ENCODE peak calls at places on chromosomes 13 and 19, in eight cellular contexts. One of them, this sample, is unnamed.

GRCh38 chr13:48873598-48873997 is 102.1 kb upstream of the FNDC3A start:
- ATAC-seq in activated T-cell treated with anti-CD3 and anti-CD28 coated beads, Interleukin-2, amount 50 U/mL, for 72 hours: no peak
- ATAC-seq in psoas muscle: no peak
- ATAC-seq in naive thymus-derived CD8-positive, alpha-beta T cell: no peak
- ATAC-seq in activated CD8-positive, alpha-beta memory T cell treated with anti-CD3 and anti-CD28 coated beads, Interleukin-2, amount 10 ng/mL, durations not matched to agents 7 days and 5 days: no peak
- ATAC-seq in PC-3: peak
- ATAC-seq in activated naive CD4-positive, alpha-beta T cell treated with anti-CD3 and anti-CD28 coated beads, Interleukin-2, amount 50 U/mL, for 72 hours: no peak
- ATAC-seq in stimulated activated naive CD8-positive, alpha-beta T cell treated with anti-CD3 and anti-CD28 coated beads, Interleukin-15, Interleukin-2, amounts not matched to agents 100 U/mL and 50 U/mL, for 24 hours: no peak
- ATAC-seq in this sample: peak

GRCh38 chr19:939922-940321 is 14.1 kb downstream of the ARID3A start:
- ATAC-seq in activated T-cell treated with anti-CD3 and anti-CD28 coated beads, Interleukin-2, amount 50 U/mL, for 72 hours: no peak
- ATAC-seq in psoas muscle: no peak
- ATAC-seq in naive thymus-derived CD8-positive, alpha-beta T cell: no peak
- ATAC-seq in activated CD8-positive, alpha-beta memory T cell treated with anti-CD3 and anti-CD28 coated beads, Interleukin-2, amount 10 ng/mL, durations not matched to agents 7 days and 5 days: no peak
- ATAC-seq in PC-3: no peak
- ATAC-seq in activated naive CD4-positive, alpha-beta T cell treated with anti-CD3 and anti-CD28 coated beads, Interleukin-2, amount 50 U/mL, for 72 hours: no peak
- ATAC-seq in stimulated activated naive CD8-positive, alpha-beta T cell treated with anti-CD3 and anti-CD28 coated beads, Interleukin-15, Interleukin-2, amounts not matched to agents 100 U/mL and 50 U/mL, for 24 hours: no peak
- ATAC-seq in this sample: no peak

GRCh38 chr19:35395762-35396199 is 24.9 kb downstream of the GPR42 start:
- ATAC-seq in activated T-cell treated with anti-CD3 and anti-CD28 coated beads, Interleukin-2, amount 50 U/mL, for 72 hours: no peak
- ATAC-seq in psoas muscle: no peak
- ATAC-seq in naive thymus-derived CD8-positive, alpha-beta T cell: no peak
- ATAC-seq in activated CD8-positive, alpha-beta memory T cell treated with anti-CD3 and anti-CD28 coated beads, Interleukin-2, amount 10 ng/mL, durations not matched to agents 7 days and 5 days: no peak
- ATAC-seq in PC-3: no peak
- ATAC-seq in activated naive CD4-positive, alpha-beta T cell treated with anti-CD3 and anti-CD28 coated beads, Interleukin-2, amount 50 U/mL, for 72 hours: no peak
- ATAC-seq in stimulated activated naive CD8-positive, alpha-beta T cell treated with anti-CD3 and anti-CD28 coated beads, Interleukin-15, Interleukin-2, amounts not matched to agents 100 U/mL and 50 U/mL, for 24 hours: no peak
- ATAC-seq in this sample: no peak

GRCh38 chr19:40144151-40144550 is 47.1 kb upstream of the MAP3K10 start:
- ATAC-seq in activated T-cell treated with anti-CD3 and anti-CD28 coated beads, Interleukin-2, amount 50 U/mL, for 72 hours: peak
- ATAC-seq in psoas muscle: no peak
- ATAC-seq in naive thymus-derived CD8-positive, alpha-beta T cell: peak
- ATAC-seq in activated CD8-positive, alpha-beta memory T cell treated with anti-CD3 and anti-CD28 coated beads, Interleukin-2, amount 10 ng/mL, durations not matched to agents 7 days and 5 days: peak
- ATAC-seq in PC-3: no peak
- ATAC-seq in activated naive CD4-positive, alpha-beta T cell treated with anti-CD3 and anti-CD28 coated beads, Interleukin-2, amount 50 U/mL, for 72 hours: peak
- ATAC-seq in stimulated activated naive CD8-positive, alpha-beta T cell treated with anti-CD3 and anti-CD28 coated beads, Interleukin-15, Interleukin-2, amounts not matched to agents 100 U/mL and 50 U/mL, for 24 hours: peak
- ATAC-seq in this sample: no peak

GRCh38 chr19:52343548-52343947 is 7.5 kb downstream of the ZNF610 start:
- ATAC-seq in activated T-cell treated with anti-CD3 and anti-CD28 coated beads, Interleukin-2, amount 50 U/mL, for 72 hours: peak
- ATAC-seq in psoas muscle: no peak
- ATAC-seq in naive thymus-derived CD8-positive, alpha-beta T cell: no peak
- ATAC-seq in activated CD8-positive, alpha-beta memory T cell treated with anti-CD3 and anti-CD28 coated beads, Interleukin-2, amount 10 ng/mL, durations not matched to agents 7 days and 5 days: peak
- ATAC-seq in PC-3: no peak
- ATAC-seq in activated naive CD4-positive, alpha-beta T cell treated with anti-CD3 and anti-CD28 coated beads, Interleukin-2, amount 50 U/mL, for 72 hours: peak
- ATAC-seq in stimulated activated naive CD8-positive, alpha-beta T cell treated with anti-CD3 and anti-CD28 coated beads, Interleukin-15, Interleukin-2, amounts not matched to agents 100 U/mL and 50 U/mL, for 24 hours: peak
- ATAC-seq in this sample: no peak

GRCh38 chr13:32737111-32737571 is 150.9 kb downstream of the PDS5B start:
- ATAC-seq in activated T-cell treated with anti-CD3 and anti-CD28 coated beads, Interleukin-2, amount 50 U/mL, for 72 hours: peak
- ATAC-seq in psoas muscle: peak
- ATAC-seq in naive thymus-derived CD8-positive, alpha-beta T cell: peak
- ATAC-seq in activated CD8-positive, alpha-beta memory T cell treated with anti-CD3 and anti-CD28 coated beads, Interleukin-2, amount 10 ng/mL, durations not matched to agents 7 days and 5 days: peak
- ATAC-seq in PC-3: no peak
- ATAC-seq in activated naive CD4-positive, alpha-beta T cell treated with anti-CD3 and anti-CD28 coated beads, Interleukin-2, amount 50 U/mL, for 72 hours: peak
- ATAC-seq in stimulated activated naive CD8-positive, alpha-beta T cell treated with anti-CD3 and anti-CD28 coated beads, Interleukin-15, Interleukin-2, amounts not matched to agents 100 U/mL and 50 U/mL, for 24 hours: peak
- ATAC-seq in this sample: peak

GRCh38 chr13:49679244-49679643 is 12.0 kb downstream of the EBPL start:
- ATAC-seq in activated T-cell treated with anti-CD3 and anti-CD28 coated beads, Interleukin-2, amount 50 U/mL, for 72 hours: no peak
- ATAC-seq in psoas muscle: peak
- ATAC-seq in naive thymus-derived CD8-positive, alpha-beta T cell: no peak
- ATAC-seq in activated CD8-positive, alpha-beta memory T cell treated with anti-CD3 and anti-CD28 coated beads, Interleukin-2, amount 10 ng/mL, durations not matched to agents 7 days and 5 days: no peak
- ATAC-seq in PC-3: peak
- ATAC-seq in activated naive CD4-positive, alpha-beta T cell treated with anti-CD3 and anti-CD28 coated beads, Interleukin-2, amount 50 U/mL, for 72 hours: no peak
- ATAC-seq in stimulated activated naive CD8-positive, alpha-beta T cell treated with anti-CD3 and anti-CD28 coated beads, Interleukin-15, Interleukin-2, amounts not matched to agents 100 U/mL and 50 U/mL, for 24 hours: no peak
- ATAC-seq in this sample: no peak

GRCh38 chr19:2275588-2276428 is 6.2 kb downstream of the PEAK3 start:
- ATAC-seq in activated T-cell treated with anti-CD3 and anti-CD28 coated beads, Interleukin-2, amount 50 U/mL, for 72 hours: no peak
- ATAC-seq in psoas muscle: peak
- ATAC-seq in naive thymus-derived CD8-positive, alpha-beta T cell: no peak
- ATAC-seq in activated CD8-positive, alpha-beta memory T cell treated with anti-CD3 and anti-CD28 coated beads, Interleukin-2, amount 10 ng/mL, durations not matched to agents 7 days and 5 days: no peak
- ATAC-seq in PC-3: no peak
- ATAC-seq in activated naive CD4-positive, alpha-beta T cell treated with anti-CD3 and anti-CD28 coated beads, Interleukin-2, amount 50 U/mL, for 72 hours: no peak
- ATAC-seq in stimulated activated naive CD8-positive, alpha-beta T cell treated with anti-CD3 and anti-CD28 coated beads, Interleukin-15, Interleukin-2, amounts not matched to agents 100 U/mL and 50 U/mL, for 24 hours: no peak
- ATAC-seq in this sample: peak

GRCh38 chr13:39225860-39226259 is 187.6 kb downstream of the NHLRC3 start:
- ATAC-seq in activated T-cell treated with anti-CD3 and anti-CD28 coated beads, Interleukin-2, amount 50 U/mL, for 72 hours: no peak
- ATAC-seq in psoas muscle: no peak
- ATAC-seq in naive thymus-derived CD8-positive, alpha-beta T cell: no peak
- ATAC-seq in activated CD8-positive, alpha-beta memory T cell treated with anti-CD3 and anti-CD28 coated beads, Interleukin-2, amount 10 ng/mL, durations not matched to agents 7 days and 5 days: no peak
- ATAC-seq in PC-3: no peak
- ATAC-seq in activated naive CD4-positive, alpha-beta T cell treated with anti-CD3 and anti-CD28 coated beads, Interleukin-2, amount 50 U/mL, for 72 hours: no peak
- ATAC-seq in stimulated activated naive CD8-positive, alpha-beta T cell treated with anti-CD3 and anti-CD28 coated beads, Interleukin-15, Interleukin-2, amounts not matched to agents 100 U/mL and 50 U/mL, for 24 hours: no peak
- ATAC-seq in this sample: no peak

GRCh38 chr19:51439021-51439465 is 19.2 kb downstream of the SIGLEC8 start:
- ATAC-seq in activated T-cell treated with anti-CD3 and anti-CD28 coated beads, Interleukin-2, amount 50 U/mL, for 72 hours: no peak
- ATAC-seq in psoas muscle: no peak
- ATAC-seq in naive thymus-derived CD8-positive, alpha-beta T cell: no peak
- ATAC-seq in activated CD8-positive, alpha-beta memory T cell treated with anti-CD3 and anti-CD28 coated beads, Interleukin-2, amount 10 ng/mL, durations not matched to agents 7 days and 5 days: no peak
- ATAC-seq in PC-3: peak
- ATAC-seq in activated naive CD4-positive, alpha-beta T cell treated with anti-CD3 and anti-CD28 coated beads, Interleukin-2, amount 50 U/mL, for 72 hours: no peak
- ATAC-seq in stimulated activated naive CD8-positive, alpha-beta T cell treated with anti-CD3 and anti-CD28 coated beads, Interleukin-15, Interleukin-2, amounts not matched to agents 100 U/mL and 50 U/mL, for 24 hours: no peak
- ATAC-seq in this sample: peak

GRCh38 chr13:94129490-94129894 is 350.0 kb downstream of the DCT start:
- ATAC-seq in activated T-cell treated with anti-CD3 and anti-CD28 coated beads, Interleukin-2, amount 50 U/mL, for 72 hours: peak
- ATAC-seq in psoas muscle: peak
- ATAC-seq in naive thymus-derived CD8-positive, alpha-beta T cell: no peak
- ATAC-seq in activated CD8-positive, alpha-beta memory T cell treated with anti-CD3 and anti-CD28 coated beads, Interleukin-2, amount 10 ng/mL, durations not matched to agents 7 days and 5 days: peak
- ATAC-seq in PC-3: no peak
- ATAC-seq in activated naive CD4-positive, alpha-beta T cell treated with anti-CD3 and anti-CD28 coated beads, Interleukin-2, amount 50 U/mL, for 72 hours: no peak
- ATAC-seq in stimulated activated naive CD8-positive, alpha-beta T cell treated with anti-CD3 and anti-CD28 coated beads, Interleukin-15, Interleukin-2, amounts not matched to agents 100 U/mL and 50 U/mL, for 24 hours: peak
- ATAC-seq in this sample: no peak

GRCh38 chr19:41588497-41589209 is 12.7 kb downstream of the CEACAM21 start:
- ATAC-seq in activated T-cell treated with anti-CD3 and anti-CD28 coated beads, Interleukin-2, amount 50 U/mL, for 72 hours: no peak
- ATAC-seq in psoas muscle: no peak
- ATAC-seq in naive thymus-derived CD8-positive, alpha-beta T cell: no peak
- ATAC-seq in activated CD8-positive, alpha-beta memory T cell treated with anti-CD3 and anti-CD28 coated beads, Interleukin-2, amount 10 ng/mL, durations not matched to agents 7 days and 5 days: no peak
- ATAC-seq in PC-3: no peak
- ATAC-seq in activated naive CD4-positive, alpha-beta T cell treated with anti-CD3 and anti-CD28 coated beads, Interleukin-2, amount 50 U/mL, for 72 hours: no peak
- ATAC-seq in stimulated activated naive CD8-positive, alpha-beta T cell treated with anti-CD3 and anti-CD28 coated beads, Interleukin-15, Interleukin-2, amounts not matched to agents 100 U/mL and 50 U/mL, for 24 hours: no peak
- ATAC-seq in this sample: peak

GRCh38 chr19:18433039-18433691 is 4.8 kb downstream of the ISYNA1 start:
- ATAC-seq in activated T-cell treated with anti-CD3 and anti-CD28 coated beads, Interleukin-2, amount 50 U/mL, for 72 hours: no peak
- ATAC-seq in psoas muscle: no peak
- ATAC-seq in naive thymus-derived CD8-positive, alpha-beta T cell: peak
- ATAC-seq in activated CD8-positive, alpha-beta memory T cell treated with anti-CD3 and anti-CD28 coated beads, Interleukin-2, amount 10 ng/mL, durations not matched to agents 7 days and 5 days: no peak
- ATAC-seq in PC-3: peak
- ATAC-seq in activated naive CD4-positive, alpha-beta T cell treated with anti-CD3 and anti-CD28 coated beads, Interleukin-2, amount 50 U/mL, for 72 hours: no peak
- ATAC-seq in stimulated activated naive CD8-positive, alpha-beta T cell treated with anti-CD3 and anti-CD28 coated beads, Interleukin-15, Interleukin-2, amounts not matched to agents 100 U/mL and 50 U/mL, for 24 hours: no peak
- ATAC-seq in this sample: no peak

GRCh38 chr19:54133957-54134590 is 3.5 kb upstream of the CNOT3 start:
- ATAC-seq in activated T-cell treated with anti-CD3 and anti-CD28 coated beads, Interleukin-2, amount 50 U/mL, for 72 hours: no peak
- ATAC-seq in psoas muscle: no peak
- ATAC-seq in naive thymus-derived CD8-positive, alpha-beta T cell: no peak
- ATAC-seq in activated CD8-positive, alpha-beta memory T cell treated with anti-CD3 and anti-CD28 coated beads, Interleukin-2, amount 10 ng/mL, durations not matched to agents 7 days and 5 days: no peak
- ATAC-seq in PC-3: no peak
- ATAC-seq in activated naive CD4-positive, alpha-beta T cell treated with anti-CD3 and anti-CD28 coated beads, Interleukin-2, amount 50 U/mL, for 72 hours: no peak
- ATAC-seq in stimulated activated naive CD8-positive, alpha-beta T cell treated with anti-CD3 and anti-CD28 coated beads, Interleukin-15, Interleukin-2, amounts not matched to agents 100 U/mL and 50 U/mL, for 24 hours: no peak
- ATAC-seq in this sample: no peak

GRCh38 chr13:39516140-39516539 is 86.9 kb downstream of the LHFPL6 start:
- ATAC-seq in activated T-cell treated with anti-CD3 and anti-CD28 coated beads, Interleukin-2, amount 50 U/mL, for 72 hours: no peak
- ATAC-seq in psoas muscle: peak
- ATAC-seq in naive thymus-derived CD8-positive, alpha-beta T cell: no peak
- ATAC-seq in activated CD8-positive, alpha-beta memory T cell treated with anti-CD3 and anti-CD28 coated beads, Interleukin-2, amount 10 ng/mL, durations not matched to agents 7 days and 5 days: no peak
- ATAC-seq in PC-3: no peak
- ATAC-seq in activated naive CD4-positive, alpha-beta T cell treated with anti-CD3 and anti-CD28 coated beads, Interleukin-2, amount 50 U/mL, for 72 hours: no peak
- ATAC-seq in stimulated activated naive CD8-positive, alpha-beta T cell treated with anti-CD3 and anti-CD28 coated beads, Interleukin-15, Interleukin-2, amounts not matched to agents 100 U/mL and 50 U/mL, for 24 hours: no peak
- ATAC-seq in this sample: no peak

GRCh38 chr19:40274585-40275544 is 10.3 kb downstream of the AKT2 start:
- ATAC-seq in activated T-cell treated with anti-CD3 and anti-CD28 coated beads, Interleukin-2, amount 50 U/mL, for 72 hours: peak
- ATAC-seq in psoas muscle: no peak
- ATAC-seq in naive thymus-derived CD8-positive, alpha-beta T cell: peak
- ATAC-seq in activated CD8-positive, alpha-beta memory T cell treated with anti-CD3 and anti-CD28 coated beads, Interleukin-2, amount 10 ng/mL, durations not matched to agents 7 days and 5 days: peak
- ATAC-seq in PC-3: no peak
- ATAC-seq in activated naive CD4-positive, alpha-beta T cell treated with anti-CD3 and anti-CD28 coated beads, Interleukin-2, amount 50 U/mL, for 72 hours: peak
- ATAC-seq in stimulated activated naive CD8-positive, alpha-beta T cell treated with anti-CD3 and anti-CD28 coated beads, Interleukin-15, Interleukin-2, amounts not matched to agents 100 U/mL and 50 U/mL, for 24 hours: peak
- ATAC-seq in this sample: no peak

GRCh38 chr13:76873454-76873853 is 12.8 kb downstream of the KCTD12 start:
- ATAC-seq in activated T-cell treated with anti-CD3 and anti-CD28 coated beads, Interleukin-2, amount 50 U/mL, for 72 hours: no peak
- ATAC-seq in psoas muscle: no peak
- ATAC-seq in naive thymus-derived CD8-positive, alpha-beta T cell: no peak
- ATAC-seq in activated CD8-positive, alpha-beta memory T cell treated with anti-CD3 and anti-CD28 coated beads, Interleukin-2, amount 10 ng/mL, durations not matched to agents 7 days and 5 days: no peak
- ATAC-seq in PC-3: no peak
- ATAC-seq in activated naive CD4-positive, alpha-beta T cell treated with anti-CD3 and anti-CD28 coated beads, Interleukin-2, amount 50 U/mL, for 72 hours: no peak
- ATAC-seq in stimulated activated naive CD8-positive, alpha-beta T cell treated with anti-CD3 and anti-CD28 coated beads, Interleukin-15, Interleukin-2, amounts not matched to agents 100 U/mL and 50 U/mL, for 24 hours: no peak
- ATAC-seq in this sample: no peak

GRCh38 chr19:7618771-7619510 is 10.4 kb downstream of the XAB2 start:
- ATAC-seq in activated T-cell treated with anti-CD3 and anti-CD28 coated beads, Interleukin-2, amount 50 U/mL, for 72 hours: no peak
- ATAC-seq in psoas muscle: peak
- ATAC-seq in naive thymus-derived CD8-positive, alpha-beta T cell: no peak
- ATAC-seq in activated CD8-positive, alpha-beta memory T cell treated with anti-CD3 and anti-CD28 coated beads, Interleukin-2, amount 10 ng/mL, durations not matched to agents 7 days and 5 days: no peak
- ATAC-seq in PC-3: peak
- ATAC-seq in activated naive CD4-positive, alpha-beta T cell treated with anti-CD3 and anti-CD28 coated beads, Interleukin-2, amount 50 U/mL, for 72 hours: no peak
- ATAC-seq in stimulated activated naive CD8-positive, alpha-beta T cell treated with anti-CD3 and anti-CD28 coated beads, Interleukin-15, Interleukin-2, amounts not matched to agents 100 U/mL and 50 U/mL, for 24 hours: no peak
- ATAC-seq in this sample: peak

GRCh38 chr13:111187879-111188643 is 73.0 kb downstream of the ARHGEF7 start:
- ATAC-seq in activated T-cell treated with anti-CD3 and anti-CD28 coated beads, Interleukin-2, amount 50 U/mL, for 72 hours: peak
- ATAC-seq in psoas muscle: peak
- ATAC-seq in naive thymus-derived CD8-positive, alpha-beta T cell: no peak
- ATAC-seq in activated CD8-positive, alpha-beta memory T cell treated with anti-CD3 and anti-CD28 coated beads, Interleukin-2, amount 10 ng/mL, durations not matched to agents 7 days and 5 days: peak
- ATAC-seq in PC-3: peak
- ATAC-seq in activated naive CD4-positive, alpha-beta T cell treated with anti-CD3 and anti-CD28 coated beads, Interleukin-2, amount 50 U/mL, for 72 hours: peak
- ATAC-seq in stimulated activated naive CD8-positive, alpha-beta T cell treated with anti-CD3 and anti-CD28 coated beads, Interleukin-15, Interleukin-2, amounts not matched to agents 100 U/mL and 50 U/mL, for 24 hours: no peak
- ATAC-seq in this sample: peak

GRCh38 chr13:30529085-30529815 is 63.5 kb upstream of the HMGB1 start:
- ATAC-seq in activated T-cell treated with anti-CD3 and anti-CD28 coated beads, Interleukin-2, amount 50 U/mL, for 72 hours: peak
- ATAC-seq in psoas muscle: no peak
- ATAC-seq in naive thymus-derived CD8-positive, alpha-beta T cell: no peak
- ATAC-seq in activated CD8-positive, alpha-beta memory T cell treated with anti-CD3 and anti-CD28 coated beads, Interleukin-2, amount 10 ng/mL, durations not matched to agents 7 days and 5 days: peak
- ATAC-seq in PC-3: no peak
- ATAC-seq in activated naive CD4-positive, alpha-beta T cell treated with anti-CD3 and anti-CD28 coated beads, Interleukin-2, amount 50 U/mL, for 72 hours: no peak
- ATAC-seq in stimulated activated naive CD8-positive, alpha-beta T cell treated with anti-CD3 and anti-CD28 coated beads, Interleukin-15, Interleukin-2, amounts not matched to agents 100 U/mL and 50 U/mL, for 24 hours: no peak
- ATAC-seq in this sample: no peak

GRCh38 chr13:99346328-99347070 is 39.3 kb upstream of the GPR183 start:
- ATAC-seq in activated T-cell treated with anti-CD3 and anti-CD28 coated beads, Interleukin-2, amount 50 U/mL, for 72 hours: no peak
- ATAC-seq in psoas muscle: no peak
- ATAC-seq in naive thymus-derived CD8-positive, alpha-beta T cell: no peak
- ATAC-seq in activated CD8-positive, alpha-beta memory T cell treated with anti-CD3 and anti-CD28 coated beads, Interleukin-2, amount 10 ng/mL, durations not matched to agents 7 days and 5 days: no peak
- ATAC-seq in PC-3: no peak
- ATAC-seq in activated naive CD4-positive, alpha-beta T cell treated with anti-CD3 and anti-CD28 coated beads, Interleukin-2, amount 50 U/mL, for 72 hours: no peak
- ATAC-seq in stimulated activated naive CD8-positive, alpha-beta T cell treated with anti-CD3 and anti-CD28 coated beads, Interleukin-15, Interleukin-2, amounts not matched to agents 100 U/mL and 50 U/mL, for 24 hours: no peak
- ATAC-seq in this sample: no peak

GRCh38 chr13:100423375-100423774 is 165.2 kb downstream of the GGACT start:
- ATAC-seq in activated T-cell treated with anti-CD3 and anti-CD28 coated beads, Interleukin-2, amount 50 U/mL, for 72 hours: peak
- ATAC-seq in psoas muscle: no peak
- ATAC-seq in naive thymus-derived CD8-positive, alpha-beta T cell: no peak
- ATAC-seq in activated CD8-positive, alpha-beta memory T cell treated with anti-CD3 and anti-CD28 coated beads, Interleukin-2, amount 10 ng/mL, durations not matched to agents 7 days and 5 days: no peak
- ATAC-seq in PC-3: no peak
- ATAC-seq in activated naive CD4-positive, alpha-beta T cell treated with anti-CD3 and anti-CD28 coated beads, Interleukin-2, amount 50 U/mL, for 72 hours: peak
- ATAC-seq in stimulated activated naive CD8-positive, alpha-beta T cell treated with anti-CD3 and anti-CD28 coated beads, Interleukin-15, Interleukin-2, amounts not matched to agents 100 U/mL and 50 U/mL, for 24 hours: no peak
- ATAC-seq in this sample: peak

GRCh38 chr13:106990594-106990993 is 422.7 kb upstream of the ARGLU1 start:
- ATAC-seq in activated T-cell treated with anti-CD3 and anti-CD28 coated beads, Interleukin-2, amount 50 U/mL, for 72 hours: no peak
- ATAC-seq in psoas muscle: no peak
- ATAC-seq in naive thymus-derived CD8-positive, alpha-beta T cell: no peak
- ATAC-seq in activated CD8-positive, alpha-beta memory T cell treated with anti-CD3 and anti-CD28 coated beads, Interleukin-2, amount 10 ng/mL, durations not matched to agents 7 days and 5 days: no peak
- ATAC-seq in PC-3: no peak
- ATAC-seq in activated naive CD4-positive, alpha-beta T cell treated with anti-CD3 and anti-CD28 coated beads, Interleukin-2, amount 50 U/mL, for 72 hours: no peak
- ATAC-seq in stimulated activated naive CD8-positive, alpha-beta T cell treated with anti-CD3 and anti-CD28 coated beads, Interleukin-15, Interleukin-2, amounts not matched to agents 100 U/mL and 50 U/mL, for 24 hours: no peak
- ATAC-seq in this sample: no peak

GRCh38 chr13:26760835-26761582 is 423 bp upstream of the GPR12 start:
- ATAC-seq in activated T-cell treated with anti-CD3 and anti-CD28 coated beads, Interleukin-2, amount 50 U/mL, for 72 hours: no peak
- ATAC-seq in psoas muscle: no peak
- ATAC-seq in naive thymus-derived CD8-positive, alpha-beta T cell: peak
- ATAC-seq in activated CD8-positive, alpha-beta memory T cell treated with anti-CD3 and anti-CD28 coated beads, Interleukin-2, amount 10 ng/mL, durations not matched to agents 7 days and 5 days: no peak
- ATAC-seq in PC-3: no peak
- ATAC-seq in activated naive CD4-positive, alpha-beta T cell treated with anti-CD3 and anti-CD28 coated beads, Interleukin-2, amount 50 U/mL, for 72 hours: peak
- ATAC-seq in stimulated activated naive CD8-positive, alpha-beta T cell treated with anti-CD3 and anti-CD28 coated beads, Interleukin-15, Interleukin-2, amounts not matched to agents 100 U/mL and 50 U/mL, for 24 hours: no peak
- ATAC-seq in this sample: no peak